ENCODE peak calls at places on chromosome 11, in four cellular contexts. A, C, M and G are unnamed samples.

GRCh38 chr11:74418509-74418895 is 20.3 kb upstream of the PGM2L1 start:
- DNase-seq in A (no peak), C (peak; percentile 6), M (no peak), G (peak; percentile 14)

GRCh38 chr11:128513915-128514681 is 73.3 kb downstream of the ETS1 start:
- DNase-seq in A (no peak), C (no peak), M (no peak), G (no peak)

GRCh38 chr11:100574894-100575769 is 112.0 kb upstream of the ARHGAP42 start:
- DNase-seq in A (no peak), C (peak; percentile 6), M (no peak), G (no peak)

GRCh38 chr11:113773092-113773415 is 438 bp downstream of the ZW10 start:
- DNase-seq in A (no peak), C (peak; percentile 6), M (no peak), G (peak; percentile 54)

GRCh38 chr11:33624082-33624481 is 76.5 kb downstream of the C11orf91 start:
- DNase-seq in A (no peak), C (no peak), M (no peak), G (no peak)

GRCh38 chr11:2213384-2213842 is 41.8 kb upstream of the TH start:
- DNase-seq in A (no peak), C (peak; percentile 96), M (peak; percentile 44), G (no peak)

GRCh38 chr11:115674176-115674575 is 170.0 kb upstream of the CADM1 start:
- DNase-seq in A (peak; percentile 35), C (no peak), M (no peak), G (no peak)

GRCh38 chr11:29184939-29185890 is 831.6 kb downstream of the KCNA4 start:
- DNase-seq in A (no peak), C (no peak), M (no peak), G (no peak)

GRCh38 chr11:73266644-73267015 is 5.5 kb upstream of the P2RY6 start:
- DNase-seq in A (no peak), C (no peak), M (no peak), G (no peak)

GRCh38 chr11:115524572-115524971 is 20.4 kb upstream of the CADM1 start:
- DNase-seq in A (no peak), C (no peak), M (no peak), G (no peak)

GRCh38 chr11:57116654-57117053 is 65.1 kb upstream of the LRRC55 start:
- DNase-seq in A (peak; percentile 49), C (peak; percentile 25), M (peak; percentile 52), G (peak; percentile 41)

GRCh38 chr11:45532552-45532951 is 132.9 kb downstream of the CHST1 start:
- DNase-seq in A (no peak), C (no peak), M (no peak), G (no peak)

GRCh38 chr11:118340437-118340836 is 2.1 kb downstream of the CD3D start:
- DNase-seq in A (no peak), C (no peak), M (no peak), G (no peak)

GRCh38 chr11:119107538-119108150 is 500 bp downstream of the C2CD2L start:
- DNase-seq in A (no peak), C (no peak), M (no peak), G (peak; percentile 28)

GRCh38 chr11:72471005-72471898 is 36.9 kb upstream of the CLPB start:
- DNase-seq in A (peak; percentile 72), C (peak; percentile 60), M (peak; percentile 63), G (peak; percentile 78)

GRCh38 chr11:19450282-19450681 is 209.5 kb upstream of the E2F8 start:
- DNase-seq in A (no peak), C (no peak), M (no peak), G (no peak)

GRCh38 chr11:7749456-7749855 is 43.2 kb upstream of the OVCH2 start:
- DNase-seq in A (no peak), C (no peak), M (no peak), G (no peak)

GRCh38 chr11:117396970-117397369 is 69.3 kb downstream of the CEP164 start:
- DNase-seq in A (no peak), C (no peak), M (no peak), G (no peak)

GRCh38 chr11:17277024-17277584 is 565 bp downstream of the NUCB2 start:
- DNase-seq in A (no peak), C (no peak), M (no peak), G (no peak)

GRCh38 chr11:10878408-10879214 is 20.8 kb upstream of the ZBED5 start:
- DNase-seq in A (peak; percentile 27), C (peak; percentile 58), M (no peak), G (peak; percentile 56)

GRCh38 chr11:29268733-29269132 is 748.1 kb downstream of the KCNA4 start:
- DNase-seq in A (no peak), C (no peak), M (no peak), G (no peak)

GRCh38 chr11:27367881-27368280 is 4.9 kb upstream of the CCDC34 start:
- DNase-seq in A (no peak), C (no peak), M (no peak), G (no peak)

GRCh38 chr11:6578134-6578533 is 25.3 kb downstream of the RRP8 start:
- DNase-seq in A (no peak), C (no peak), M (peak; percentile 28), G (no peak)

GRCh38 chr11:128039140-128040021 is 548.0 kb downstream of the ETS1 start:
- DNase-seq in A (no peak), C (no peak), M (no peak), G (no peak)

GRCh38 chr11:73292481-73292880 is 15.6 kb upstream of the ARHGEF17 start:
- DNase-seq in A (no peak), C (no peak), M (no peak), G (no peak)

GRCh38 chr11:28618426-28618825 is 510.2 kb downstream of the METTL15 start:
- DNase-seq in A (no peak), C (no peak), M (no peak), G (no peak)

GRCh38 chr11:57214087-57214395 is 23.0 kb downstream of the APLNR start:
- DNase-seq in A (no peak), C (no peak), M (no peak), G (no peak)

GRCh38 chr11:43947003-43947500 is 4.6 kb downstream of the C11orf96 start:
- DNase-seq in A (no peak), C (peak; percentile 27), M (no peak), G (no peak)

GRCh38 chr11:12800032-12800671 is 125.9 kb downstream of the TEAD1 start:
- DNase-seq in A (no peak), C (peak; percentile 86), M (no peak), G (peak; percentile 36)

GRCh38 chr11:27347361-27347760 is 15.7 kb downstream of the CCDC34 start:
- DNase-seq in A (no peak), C (no peak), M (no peak), G (no peak)

DNA sequence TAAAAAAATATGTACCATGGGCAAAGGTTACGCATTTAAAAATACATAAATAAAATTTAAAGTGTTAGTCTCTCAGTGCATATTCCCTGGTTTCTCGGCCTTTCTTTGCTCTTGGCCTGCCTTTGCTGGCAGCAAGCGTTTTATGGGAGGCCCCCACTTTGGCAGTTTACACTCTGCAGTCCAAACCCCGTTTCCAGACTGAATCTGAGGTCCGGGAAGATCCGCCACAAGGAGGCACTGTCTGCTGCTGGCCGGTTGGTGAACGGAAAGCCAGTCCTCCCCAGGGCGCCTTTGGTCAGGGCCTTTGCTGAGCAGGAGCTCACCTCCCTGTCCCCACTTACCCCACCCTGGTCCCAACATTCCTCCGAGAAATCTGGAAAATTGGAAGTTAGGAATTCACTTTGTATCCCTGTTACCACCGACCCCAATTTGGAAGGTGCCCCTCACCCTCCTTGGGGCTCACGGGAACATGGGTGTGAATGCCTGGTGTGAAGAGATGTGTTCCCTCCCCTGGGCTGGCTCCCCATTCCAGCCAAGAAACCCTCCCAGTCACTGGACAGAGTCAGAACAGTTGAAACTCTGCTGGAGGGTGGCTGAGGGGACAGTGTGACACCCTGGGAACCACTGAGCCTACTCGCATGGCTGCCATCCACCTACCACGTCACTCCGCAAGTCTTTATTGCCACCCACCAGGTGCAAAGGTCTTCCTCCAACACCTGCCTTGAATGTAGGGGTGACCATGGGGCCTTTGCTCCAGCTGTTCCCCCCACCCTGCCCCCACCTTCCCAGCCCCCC is 9.4 kb upstream of the SF1 start:
- DNase-seq in A (no peak), C (peak; percentile 41), M (peak; percentile 89), G (peak; percentile 75)
- TF ChIP-seq SUZ12 in A (no peak), C (no peak), M (no peak), G (no peak)

DNA sequence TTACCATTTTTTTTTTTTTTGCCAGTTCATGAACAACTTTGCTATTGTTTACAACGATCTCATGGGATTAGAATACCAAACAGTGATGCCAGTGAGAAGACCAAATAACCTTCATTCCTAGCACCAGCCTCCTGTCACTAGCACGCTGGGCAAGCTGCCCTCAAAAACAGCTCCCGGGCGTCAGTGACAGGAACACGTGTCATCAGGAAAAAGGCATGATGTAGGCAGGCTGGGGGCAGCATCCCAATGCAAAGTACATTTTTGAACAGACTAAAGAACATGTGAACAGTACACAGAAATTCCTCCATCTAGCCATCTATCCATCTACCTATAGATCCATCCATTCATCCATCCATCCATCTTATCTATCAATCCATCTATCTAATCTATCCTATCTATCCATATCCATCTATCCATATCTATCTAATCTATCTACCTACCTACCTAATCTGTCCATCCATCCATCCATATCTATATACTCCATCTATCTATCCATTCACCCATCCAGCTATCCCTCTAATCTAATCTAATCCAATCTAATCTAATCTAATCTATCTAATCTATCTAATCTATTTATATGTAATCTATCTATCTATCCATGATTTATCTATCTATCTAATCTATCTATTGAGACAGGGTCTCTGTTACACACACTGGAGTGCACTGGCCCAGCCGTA is 378.5 kb downstream of the SHANK2 start:
- DNase-seq in A (no peak), C (no peak), M (no peak), G (no peak)
- TF ChIP-seq SUZ12 in A (no peak), C (no peak), M (no peak), G (no peak)

GRCh38 chr11:95137299-95137698 is 47.7 kb downstream of the ENDOD1 start:
- DNase-seq in A (no peak), C (no peak), M (no peak), G (no peak)

GRCh38 chr11:95135880-95136279 is 46.2 kb downstream of the ENDOD1 start:
- DNase-seq in A (no peak), C (no peak), M (no peak), G (no peak)

GRCh38 chr11:95134491-95134890 is 44.8 kb downstream of the ENDOD1 start:
- DNase-seq in A (no peak), C (no peak), M (no peak), G (no peak)

GRCh38 chr11:95135155-95135554 is 45.5 kb downstream of the ENDOD1 start:
- DNase-seq in A (no peak), C (no peak), M (no peak), G (no peak)

DNA sequence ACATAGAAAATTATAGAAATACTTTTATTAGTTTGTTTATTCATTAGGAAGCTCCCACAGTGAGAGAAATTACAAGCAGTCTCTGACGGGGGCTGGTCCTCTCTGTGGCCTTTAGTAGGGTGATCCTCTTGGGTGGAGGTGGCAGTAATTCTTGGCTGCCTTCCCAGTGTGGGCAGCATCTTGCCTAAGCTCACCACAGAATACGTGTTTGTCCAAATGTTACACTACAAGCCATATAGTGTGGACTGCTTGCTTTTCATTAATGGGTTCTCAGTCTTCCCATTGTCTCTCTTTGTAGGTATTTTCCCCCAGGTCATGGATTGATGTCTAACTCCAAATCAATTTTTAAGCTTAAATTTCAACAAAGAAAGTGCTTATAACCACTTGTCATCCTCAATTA is 43.3 kb downstream of the ENDOD1 start:
- DNase-seq in A (no peak), C (no peak), M (no peak), G (no peak)
- TF ChIP-seq SUZ12 in A (no peak), C (no peak), M (no peak), G (no peak)

DNA sequence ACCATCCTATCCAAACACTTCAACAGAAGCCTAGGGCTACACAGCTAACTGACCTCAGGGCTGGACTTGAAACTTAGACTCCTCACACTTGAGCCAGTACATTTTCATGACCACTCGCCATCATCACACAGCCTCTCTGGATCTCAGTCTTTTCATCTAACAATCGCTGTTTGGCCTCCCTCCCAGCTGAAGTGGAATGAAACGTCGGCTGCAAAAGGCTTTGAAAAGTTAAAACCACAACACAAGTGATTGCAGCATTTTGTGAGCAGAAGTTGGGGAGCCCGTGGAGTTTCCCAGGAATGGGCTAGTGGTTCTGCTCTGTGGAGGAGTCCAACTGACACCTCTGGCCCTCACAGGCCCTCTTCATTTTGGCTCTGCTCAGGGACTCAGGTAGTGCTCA is 35.9 kb upstream of the TRIM29 start:
- DNase-seq in A (no peak), C (no peak), M (no peak), G (no peak)
- TF ChIP-seq SUZ12 in A (no peak), C (no peak), M (no peak), G (no peak)